ENCODE peak calls at places on chromosomes 4 and X, in eight cellular contexts. P, X, U, Q, B, L, D and N are unnamed samples.

GRCh38 chr4:97525236-97525635 is 618.0 kb downstream of the STPG2 start:
- DNase-seq in P (no peak), X (no peak), U (no peak), Q (no peak), B (no peak), L (no peak), D (no peak), N (no peak)

GRCh38 chr4:7157666-7158065 is 34.7 kb upstream of the SORCS2 start:
- DNase-seq in P (no peak), X (no peak), U (peak), Q (peak), B (peak), L (no peak), D (no peak), N (no peak)

GRCh38 chrX:68846536-68846935 is 17.7 kb downstream of the EFNB1 start:
- DNase-seq in P (no peak), X (no peak), U (no peak), Q (no peak), B (no peak), L (peak), D (no peak), N (no peak)

GRCh38 chr4:40183615-40184411 is 13.0 kb upstream of the RHOH start:
- DNase-seq in P (no peak), X (no peak), U (no peak), Q (no peak), B (no peak), L (no peak), D (no peak), N (no peak)

GRCh38 chr4:139734201-139734874 is 68.7 kb downstream of the MGST2 start:
- DNase-seq in P (peak), X (no peak), U (no peak), Q (no peak), B (peak), L (no peak), D (peak), N (no peak)

GRCh38 chr4:73832651-73833237 is 3.7 kb upstream of the CXCL6 start:
- DNase-seq in P (no peak), X (no peak), U (no peak), Q (no peak), B (no peak), L (no peak), D (peak), N (peak)

GRCh38 chr4:7964890-7965662 is 25.4 kb upstream of the AFAP1 start:
- DNase-seq in P (no peak), X (no peak), U (peak), Q (peak), B (peak), L (no peak), D (peak), N (no peak)

GRCh38 chrX:12567857-12568256 is 223.4 kb upstream of the PRPS2 start:
- DNase-seq in P (no peak), X (no peak), U (no peak), Q (no peak), B (no peak), L (no peak), D (peak), N (peak)

GRCh38 chr4:123652501-123652900 is 255.9 kb downstream of the SPRY1 start:
- DNase-seq in P (no peak), X (no peak), U (no peak), Q (no peak), B (no peak), L (no peak), D (no peak), N (no peak)

GRCh38 chrX:9197231-9197630 is 163.3 kb upstream of the FAM9B start:
- DNase-seq in P (no peak), X (no peak), U (no peak), Q (no peak), B (no peak), L (no peak), D (no peak), N (no peak)

GRCh38 chr4:128061566-128062536 is 739 bp downstream of the LARP1B start:
- DNase-seq in P (peak), X (peak), U (peak), Q (peak), B (peak), L (no peak), D (peak), N (peak)

GRCh38 chr4:172725581-172725980 is 443.0 kb upstream of the GALNT7 start:
- DNase-seq in P (no peak), X (no peak), U (no peak), Q (no peak), B (no peak), L (no peak), D (no peak), N (no peak)

GRCh38 chr4:74659576-74660411 is 134.5 kb downstream of the BTC start:
- DNase-seq in P (no peak), X (peak), U (no peak), Q (no peak), B (peak), L (no peak), D (peak), N (no peak)

GRCh38 chrX:154046262-154046771 is 26.6 kb upstream of the IRAK1 start:
- DNase-seq in P (peak), X (no peak), U (peak), Q (no peak), B (peak), L (no peak), D (no peak), N (no peak)

GRCh38 chr4:170037481-170037880 is 11.3 kb upstream of the MFAP3L start:
- DNase-seq in P (no peak), X (no peak), U (no peak), Q (no peak), B (no peak), L (no peak), D (no peak), N (no peak)

GRCh38 chr4:39044947-39045734 is 12.9 kb upstream of the TMEM156 start:
- DNase-seq in P (no peak), X (no peak), U (no peak), Q (no peak), B (peak), L (no peak), D (peak), N (peak)

GRCh38 chrX:19627081-19627480 is 111.8 kb upstream of the MAP3K15 start:
- DNase-seq in P (peak), X (no peak), U (no peak), Q (no peak), B (no peak), L (no peak), D (no peak), N (no peak)

GRCh38 chr4:66955784-66956183 is 589.5 kb downstream of the CENPC start:
- DNase-seq in P (no peak), X (no peak), U (no peak), Q (no peak), B (no peak), L (no peak), D (no peak), N (no peak)

GRCh38 chrX:103629295-103630170 is 758 bp downstream of the TCEAL1 start:
- DNase-seq in P (peak), X (peak), U (peak), Q (peak), B (peak), L (no peak), D (peak), N (peak)

GRCh38 chrX:2547746-2548145 is 47.0 kb upstream of the DHRSX start:
- DNase-seq in P (no peak), X (no peak), U (no peak), Q (no peak), B (no peak), L (no peak), D (peak), N (no peak)

GRCh38 chr4:151184523-151185458 is 85.4 kb downstream of the RPS3A start:
- DNase-seq in P (no peak), X (no peak), U (no peak), Q (no peak), B (no peak), L (no peak), D (no peak), N (no peak)

GRCh38 chr4:150664935-150665334 is 83.0 kb downstream of the MAB21L2 start:
- DNase-seq in P (no peak), X (no peak), U (no peak), Q (no peak), B (no peak), L (no peak), D (no peak), N (no peak)

GRCh38 chr4:117777721-117778120 is 256.6 kb upstream of the NDST3 start:
- DNase-seq in P (no peak), X (no peak), U (no peak), Q (no peak), B (no peak), L (no peak), D (no peak), N (no peak)

GRCh38 chr4:112085156-112086035 is 59.9 kb upstream of the FAM241A start:
- DNase-seq in P (no peak), X (no peak), U (no peak), Q (no peak), B (no peak), L (no peak), D (peak), N (no peak)

GRCh38 chr4:3410401-3411135 is 31.2 kb upstream of the HGFAC start:
- DNase-seq in P (no peak), X (no peak), U (no peak), Q (peak), B (peak), L (no peak), D (no peak), N (no peak)

GRCh38 chr4:105994061-105994460 is 98.8 kb downstream of the NPNT start:
- DNase-seq in P (no peak), X (no peak), U (no peak), Q (no peak), B (no peak), L (no peak), D (no peak), N (no peak)

GRCh38 chr4:182454440-182455013 is 211.3 kb downstream of the TENM3 start:
- DNase-seq in P (no peak), X (no peak), U (no peak), Q (no peak), B (no peak), L (no peak), D (no peak), N (no peak)

GRCh38 chrX:72026341-72027023 is 105.2 kb downstream of the RTL5 start:
- DNase-seq in P (no peak), X (no peak), U (no peak), Q (peak), B (no peak), L (no peak), D (no peak), N (no peak)

GRCh38 chr4:3031357-3032064 is 42.8 kb downstream of the HTT-AS start:
- DNase-seq in P (no peak), X (no peak), U (peak), Q (peak), B (no peak), L (no peak), D (no peak), N (no peak)

GRCh38 chr4:610411-611261 is 14.7 kb upstream of the PDE6B start:
- DNase-seq in P (no peak), X (peak), U (no peak), Q (peak), B (no peak), L (no peak), D (no peak), N (no peak)

GRCh38 chr4:118034061-118034785 is at the start of gene NDST3:
- DNase-seq in P (no peak), X (peak), U (no peak), Q (no peak), B (peak), L (no peak), D (peak), N (peak)

GRCh38 chr4:142406051-142406549 is 440.0 kb downstream of the INPP4B start:
- DNase-seq in P (no peak), X (no peak), U (no peak), Q (no peak), B (no peak), L (no peak), D (no peak), N (peak)

GRCh38 chr4:7431696-7432530 is 2.8 kb downstream of the PSAPL1 start:
- DNase-seq in P (no peak), X (no peak), U (no peak), Q (no peak), B (no peak), L (no peak), D (no peak), N (no peak)

GRCh38 chr4:41160010-41160789 is 54.1 kb downstream of the APBB2 start:
- DNase-seq in P (no peak), X (no peak), U (no peak), Q (no peak), B (no peak), L (peak), D (no peak), N (no peak)

GRCh38 chrX:131704136-131704695 is 160.3 kb downstream of the OR13H1 start:
- DNase-seq in P (no peak), X (peak), U (peak), Q (peak), B (peak), L (no peak), D (no peak), N (no peak)

GRCh38 chr4:176259330-176260090 is 9.5 kb downstream of the ASB5 start:
- DNase-seq in P (no peak), X (no peak), U (no peak), Q (no peak), B (no peak), L (no peak), D (no peak), N (no peak)
- TF ChIP-seq POLR2A in P (no peak), X (no peak), U (no peak), Q (no peak), B (no peak), L (no peak), D (no peak), N (no peak)

GRCh38 chrX:24479924-24480722 is 15.0 kb downstream of the PDK3 start:
- DNase-seq in P (no peak), X (peak), U (peak), Q (no peak), B (no peak), L (no peak), D (peak), N (peak)
- TF ChIP-seq POLR2A in P (no peak), X (peak), U (no peak), Q (no peak), B (no peak), L (no peak), D (no peak), N (no peak)

GRCh38 chrX:107118322-107119147 is at the start of gene RBM41:
- DNase-seq in P (peak), X (peak), U (peak), Q (peak), B (peak), L (peak), D (peak), N (peak)
- TF ChIP-seq POLR2A in P (no peak), X (no peak), U (no peak), Q (no peak), B (no peak), L (peak), D (no peak), N (peak)

DNA sequence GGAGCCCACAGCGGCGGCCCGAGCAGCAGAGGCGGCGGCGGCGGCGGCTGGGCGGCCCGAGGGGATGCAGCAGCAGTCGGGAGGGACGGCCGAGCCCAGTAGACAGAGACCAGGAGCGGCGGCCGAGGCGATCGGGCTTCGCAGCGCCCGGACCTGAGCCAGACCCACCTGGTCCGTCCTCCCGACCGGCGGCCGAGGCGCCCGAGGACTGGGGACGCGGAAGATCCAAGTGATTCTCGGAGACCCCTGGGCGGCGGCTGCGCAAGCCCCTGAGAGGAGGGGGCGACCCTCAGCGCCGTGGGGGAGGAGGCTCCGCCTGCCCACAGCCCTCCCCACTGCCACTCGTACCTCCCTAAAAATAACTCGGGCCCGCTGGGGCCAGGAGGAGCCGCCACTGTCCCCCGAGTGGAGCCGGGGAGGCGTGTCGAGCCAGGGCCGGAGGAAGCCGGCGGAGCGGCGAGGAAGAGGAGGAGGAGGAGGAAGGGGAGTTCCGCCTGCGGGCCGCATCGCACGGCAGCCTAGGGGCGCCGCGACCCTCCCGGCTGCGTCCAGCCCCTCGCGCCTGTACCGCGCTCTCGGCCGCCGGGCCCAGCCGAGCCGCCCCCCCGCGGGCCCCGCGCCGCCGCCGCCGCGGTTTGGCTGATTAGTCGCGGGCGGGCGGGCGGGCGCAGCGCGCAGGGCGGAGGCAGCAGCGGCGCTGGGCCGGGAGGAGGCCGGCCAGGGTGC is 690 bp downstream of the RAPGEF2 start:
- DNase-seq in P (peak), X (peak), U (peak), Q (peak), B (peak), L (no peak), D (peak), N (peak)
- TF ChIP-seq POLR2A in P (no peak), X (no peak), U (peak), Q (no peak), B (peak), L (no peak), D (no peak), N (no peak)

GRCh38 chr4:88697588-88698329 is at the start of gene NAP1L5:
- DNase-seq in P (peak), X (peak), U (peak), Q (peak), B (peak), L (no peak), D (peak), N (peak)
- TF ChIP-seq POLR2A in P (peak), X (no peak), U (peak), Q (no peak), B (peak), L (no peak), D (no peak), N (peak)